ENCODE peak calls at places on chromosomes 13 and 19, in six cellular contexts. E is A549, I is tibial nerve, G is testis, J is transverse colon, V is IMR-90. S is an unnamed sample.

GRCh38 chr13:66218583-66218982 is 1011.6 kb downstream of the PCDH9 start:
- DNase-seq in E (no peak), I (no peak), G (no peak), J (no peak), V (no peak), S (no peak)

GRCh38 chr13:23753523-23753922 is 135.7 kb downstream of the MIPEP start:
- DNase-seq in E (no peak), I (no peak), G (no peak), J (no peak), V (peak), S (no peak)

GRCh38 chr13:56903710-56904109 is 237.0 kb upstream of the PRR20A start:
- DNase-seq in E (no peak), I (no peak), G (no peak), J (no peak), V (no peak), S (no peak)

GRCh38 chr13:92390217-92390616 is 836.4 kb upstream of the GPC6 start:
- DNase-seq in E (no peak), I (no peak), G (no peak), J (no peak), V (no peak), S (no peak)

GRCh38 chr19:29771708-29772415 is 39.9 kb upstream of the CCNE1 start:
- DNase-seq in E (peak), I (peak), G (peak), J (peak), V (peak), S (peak)

GRCh38 chr13:26469602-26470001 is 87.9 kb upstream of the WASF3 start:
- DNase-seq in E (no peak), I (no peak), G (no peak), J (no peak), V (no peak), S (no peak)

GRCh38 chr13:100728201-100728600 is 53.6 kb upstream of the TMTC4 start:
- DNase-seq in E (no peak), I (no peak), G (no peak), J (no peak), V (no peak), S (no peak)

GRCh38 chr13:113666951-113667701 is at the start of gene GRK1:
- DNase-seq in E (no peak), I (no peak), G (no peak), J (peak), V (no peak), S (no peak)

GRCh38 chr19:16582486-16583261 is 10.5 kb upstream of the SLC35E1 start:
- DNase-seq in E (no peak), I (no peak), G (no peak), J (no peak), V (no peak), S (no peak)

GRCh38 chr13:113489171-113489548 is 1.4 kb downstream of the DCUN1D2 start:
- DNase-seq in E (no peak), I (no peak), G (no peak), J (no peak), V (no peak), S (no peak)

GRCh38 chr19:2149980-2150793 is 1.2 kb downstream of the AP3D1 start:
- DNase-seq in E (no peak), I (no peak), G (peak), J (peak), V (peak), S (peak)

GRCh38 chr19:58544591-58545285 is 874 bp downstream of the TRIM28 start:
- DNase-seq in E (peak), I (no peak), G (peak), J (no peak), V (peak), S (peak)

GRCh38 chr13:109483369-109483768 is 303.0 kb downstream of the IRS2 start:
- DNase-seq in E (no peak), I (no peak), G (no peak), J (no peak), V (no peak), S (no peak)

GRCh38 chr19:55283548-55284393 is at the start of gene BRSK1:
- DNase-seq in E (no peak), I (no peak), G (peak), J (peak), V (peak), S (no peak)

GRCh38 chr13:40148103-40148502 is 492.6 kb downstream of the COG6 start:
- DNase-seq in E (no peak), I (no peak), G (no peak), J (no peak), V (no peak), S (no peak)

GRCh38 chr19:765179-765738 is 14.3 kb downstream of the MISP start:
- DNase-seq in E (no peak), I (no peak), G (no peak), J (no peak), V (no peak), S (no peak)

GRCh38 chr13:46603165-46603603 is 50.2 kb downstream of the LRCH1 start:
- DNase-seq in E (peak), I (no peak), G (no peak), J (no peak), V (no peak), S (no peak)

GRCh38 chr19:4985551-4985991 is 16.7 kb downstream of the KDM4B start:
- DNase-seq in E (no peak), I (no peak), G (no peak), J (no peak), V (no peak), S (no peak)

GRCh38 chr19:44694184-44694579 is 4.8 kb upstream of the CEACAM16 start:
- DNase-seq in E (no peak), I (no peak), G (no peak), J (no peak), V (no peak), S (no peak)

GRCh38 chr19:48415395-48415794 is 21.9 kb downstream of the GRIN2D start:
- DNase-seq in E (no peak), I (peak), G (peak), J (peak), V (peak), S (peak)

GRCh38 chr13:33285420-33286124 is at the start of gene STARD13:
- DNase-seq in E (peak), I (peak), G (peak), J (peak), V (peak), S (peak)
- TF ChIP-seq POLR2A in E (no peak), I (peak), G (peak), J (peak), V (peak), S (peak)

GRCh38 chr19:40223135-40223822 is 3.2 kb downstream of the CCNP start:
- DNase-seq in E (no peak), I (no peak), G (peak), J (peak), V (no peak), S (no peak)
- H3K4me3 ChIP-seq in E (no peak), I (no peak), G (no peak), J (no peak), V (no peak), S (no peak)

GRCh38 chr13:97387487-97388353 is 46.2 kb upstream of the RAP2A start:
- DNase-seq in E (no peak), I (no peak), G (no peak), J (no peak), V (no peak), S (no peak)

GRCh38 chr13:97385854-97386253 is 48.1 kb upstream of the RAP2A start:
- DNase-seq in E (no peak), I (no peak), G (no peak), J (no peak), V (no peak), S (no peak)

GRCh38 chr13:97386832-97387486 is 47.0 kb upstream of the RAP2A start:
- DNase-seq in E (no peak), I (no peak), G (no peak), J (peak), V (no peak), S (no peak)

GRCh38 chr13:97384366-97384765 is 49.6 kb upstream of the RAP2A start:
- DNase-seq in E (no peak), I (no peak), G (no peak), J (no peak), V (no peak), S (no peak)

GRCh38 chr13:97385146-97385545 is 48.8 kb upstream of the RAP2A start:
- DNase-seq in E (no peak), I (no peak), G (no peak), J (no peak), V (peak), S (no peak)
- TF ChIP-seq POLR2A in E (no peak), I (no peak), G (no peak), J (no peak), V (no peak), S (no peak)

GRCh38 chr13:89950225-89950624 is 1397.3 kb upstream of the MIR17HG start:
- DNase-seq in E (no peak), I (no peak), G (no peak), J (no peak), V (no peak), S (no peak)
- H3K4me3 ChIP-seq in E (no peak), I (no peak), G (no peak), J (no peak), V (no peak), S (no peak)

GRCh38 chr13:31166591-31166990 is 4.9 kb upstream of the HSPH1 start:
- DNase-seq in E (no peak), I (no peak), G (no peak), J (no peak), V (peak), S (no peak)

GRCh38 chr13:31160857-31161582 is 684 bp downstream of the HSPH1 start:
- DNase-seq in E (no peak), I (peak), G (peak), J (peak), V (peak), S (peak)

GRCh38 chr13:31161583-31162150 is at the start of gene HSPH1:
- DNase-seq in E (peak), I (peak), G (peak), J (peak), V (peak), S (peak)

GRCh38 chr13:31159306-31159705 is 2.4 kb downstream of the HSPH1 start:
- DNase-seq in E (no peak), I (no peak), G (no peak), J (no peak), V (peak), S (no peak)

DNA sequence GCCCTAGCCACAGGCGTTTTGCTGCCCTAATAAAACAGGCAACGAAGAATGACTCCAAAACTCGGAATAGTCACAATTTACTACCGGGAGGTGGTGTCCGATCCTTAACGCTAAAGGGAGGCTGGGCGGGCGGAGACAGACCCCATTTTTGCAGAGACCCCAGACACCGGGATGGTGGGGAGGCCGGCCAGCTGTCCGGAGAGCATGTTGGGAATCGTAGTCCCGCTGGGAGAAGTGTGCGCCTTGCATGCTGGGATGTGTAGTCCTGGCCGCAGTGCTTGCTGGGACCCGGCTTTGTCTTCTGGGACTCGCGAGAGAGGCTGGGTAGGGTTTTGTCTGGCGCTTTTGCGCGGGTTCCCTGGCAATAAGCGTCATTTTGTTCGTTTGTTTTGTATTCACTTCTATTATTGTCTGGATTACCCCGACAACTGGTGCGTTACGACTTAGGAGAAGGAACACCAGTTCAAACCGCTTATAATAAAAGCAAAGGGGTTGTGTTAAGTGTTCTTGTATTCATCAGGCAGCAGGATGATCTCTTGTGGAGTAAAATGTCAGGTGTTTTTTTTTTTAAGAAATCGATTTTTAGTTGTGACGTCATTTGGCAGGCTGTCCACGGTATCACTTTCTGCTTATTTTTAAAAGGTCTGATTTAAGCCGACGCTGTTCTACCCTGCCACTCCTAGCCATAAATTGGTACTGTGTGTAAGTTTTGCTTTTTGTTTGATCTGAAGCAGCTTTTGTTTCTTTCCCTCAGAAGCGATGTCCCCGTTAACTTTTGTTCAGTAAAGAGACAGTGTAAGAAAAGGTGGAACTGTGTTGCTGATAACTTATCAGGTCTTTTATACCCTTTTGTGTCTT is 676 bp upstream of the HSPH1 start:
- DNase-seq in E (peak), I (peak), G (peak), J (peak), V (peak), S (peak)
- TF ChIP-seq POLR2A in E (peak), I (peak), G (peak), J (no peak), V (peak), S (peak)

S was measured in ovary.